ENCODE peak calls at places on chromosomes 16 and 17, in nine cellular contexts. V, B, X, L, J, T, U, N and Y are unnamed samples.
A peak's percentile ranks its signal among the peaks of the same experiment; 100 is the strongest.

GRCh38 chr16:66517586-66518263 is 32.2 kb downstream of the TK2 start:
- DNase-seq in V (no peak), X (no peak), U (no peak), N (no peak), T (no peak), L (peak; percentile 36), J (no peak), B (no peak), Y (no peak)

GRCh38 chr16:383326-384020 is 1.7 kb upstream of the PGAP6 start:
- DNase-seq in V (no peak), J (no peak), X (no peak), B (no peak), L (peak; percentile 93), N (peak; percentile 91), U (no peak), T (no peak), Y (peak; percentile 46)

GRCh38 chr16:46690281-46691178 is 1.1 kb downstream of the ORC6 start:
- DNase-seq in B (no peak), L (peak; percentile 52), N (no peak), T (no peak), J (no peak), X (peak; percentile 39), V (no peak), U (no peak), Y (no peak)

GRCh38 chr17:69857412-69857835 is 217.6 kb upstream of the KCNJ16 start:
- DNase-seq in B (no peak), U (no peak), L (no peak), N (no peak), T (no peak), X (peak; percentile 91), J (no peak), V (no peak), Y (no peak)

GRCh38 chr17:69501591-69502468 is 87.3 kb downstream of the MAP2K6 start:
- DNase-seq in U (peak; percentile 30), B (peak; percentile 22), L (peak; percentile 78), T (no peak), N (peak; percentile 59), X (peak; percentile 81), V (peak; percentile 44), J (peak; percentile 20), Y (no peak)

GRCh38 chr16:77059441-77059840 is 131.5 kb upstream of the MON1B start:
- DNase-seq in L (no peak), N (no peak), V (no peak), J (no peak), B (no peak), U (no peak), X (no peak), T (no peak), Y (no peak)

GRCh38 chr16:82979406-82980111 is 352.8 kb downstream of the CDH13 start:
- DNase-seq in J (no peak), V (no peak), X (peak; percentile 16), L (no peak), U (no peak), N (no peak), T (no peak), B (no peak), Y (no peak)

GRCh38 chr16:66619036-66619435 is 14.5 kb downstream of the CMTM3 start:
- DNase-seq in L (no peak), X (peak; percentile 87), J (no peak), T (no peak), B (no peak), U (no peak), V (no peak), N (no peak), Y (no peak)

GRCh38 chr17:76161113-76161512 is 20.1 kb upstream of the FOXJ1 start:
- DNase-seq in N (no peak), J (no peak), L (no peak), V (no peak), U (peak; percentile 28), B (no peak), T (no peak), X (no peak), Y (no peak)

GRCh38 chr17:5226940-5227878 is 7.5 kb downstream of the SCIMP start:
- DNase-seq in N (no peak), J (no peak), L (no peak), T (peak; percentile 39), B (no peak), X (no peak), V (peak; percentile 63), U (no peak), Y (no peak)

GRCh38 chr16:80167657-80168056 is 373.1 kb upstream of the DYNLRB2 start:
- DNase-seq in J (no peak), T (no peak), N (peak; percentile 66), V (no peak), L (no peak), U (no peak), X (peak; percentile 37), B (no peak), Y (no peak)

GRCh38 chr17:44916781-44917241 is 1.5 kb upstream of the GFAP start:
- DNase-seq in V (no peak), U (no peak), N (peak; percentile 93), T (no peak), L (peak; percentile 52), X (peak; percentile 58), B (peak; percentile 70), J (peak; percentile 53), Y (no peak)

GRCh38 chr17:36591434-36592315 is at the start of gene DHRS11:
- DNase-seq in L (peak; percentile 98), B (peak; percentile 84), V (peak; percentile 83), X (peak; percentile 64), N (peak; percentile 86), T (peak; percentile 69), J (peak; percentile 83), U (peak; percentile 68), Y (peak; percentile 71)
- TF ChIP-seq CTCF in L (no peak), B (no peak), V (no peak), X (no peak), N (peak; percentile 12), T (no peak), J (no peak), U (no peak), Y (no peak)

DNA sequence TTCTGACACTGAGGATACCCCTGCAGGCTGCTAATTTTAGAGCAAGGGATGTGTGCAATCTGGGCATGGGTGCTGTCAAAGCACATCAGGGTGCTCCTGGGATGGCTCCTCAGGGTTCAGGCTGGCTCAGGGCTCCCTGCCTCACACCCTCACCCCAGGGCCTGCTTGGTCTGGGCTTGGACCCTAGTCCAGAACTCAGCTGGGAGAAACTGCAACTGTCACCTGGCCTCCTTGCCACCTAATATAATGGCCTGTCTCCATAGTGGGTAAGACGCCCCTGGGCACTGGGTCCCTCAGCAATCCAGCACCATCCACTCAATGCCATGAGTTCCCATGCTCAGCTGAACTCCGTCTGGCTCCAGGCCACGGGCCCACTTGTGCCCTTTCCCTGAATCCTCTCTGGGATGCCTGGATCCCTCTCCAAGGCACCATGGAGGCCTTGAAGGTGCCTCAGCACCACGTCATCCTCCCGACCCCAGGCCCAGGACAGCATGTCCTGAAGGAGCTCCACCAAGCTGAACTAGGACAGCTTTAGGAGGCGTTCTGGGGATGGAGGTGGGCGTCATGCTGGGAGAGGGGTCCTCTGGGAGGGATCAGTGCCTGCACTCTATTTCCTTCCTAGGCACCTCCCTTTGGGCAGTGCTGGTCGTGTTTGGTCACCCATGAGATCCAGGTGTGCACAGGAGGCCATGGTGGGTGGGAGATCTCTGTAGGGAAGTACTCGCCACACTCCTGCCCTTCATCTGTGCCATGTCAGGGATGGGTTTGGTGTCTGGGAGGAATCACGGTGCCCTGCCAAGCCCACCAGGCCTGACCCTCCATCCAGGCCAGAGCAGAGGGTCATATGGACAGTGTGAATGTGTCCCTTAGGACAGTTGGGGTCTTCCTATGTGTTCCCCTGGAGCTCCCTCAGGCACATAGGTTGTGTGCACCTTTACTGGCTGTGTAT is 1688.4 kb downstream of the TP53TG3F start:
- DNase-seq in T (no peak), N (no peak), V (no peak), U (no peak), J (no peak), B (no peak), L (no peak), X (no peak), Y (no peak)
- H3K9me3 ChIP-seq in T (no peaks in the 10 kb centered on the region), N (no peaks in the 10 kb centered on the region), V (peaks cover 53% of the 10 kb centered on the region), U (peaks cover 81% of the 10 kb centered on the region), J (no peaks in the 10 kb centered on the region), B (peaks cover 46% of the 10 kb centered on the region), L (peaks cover 71% of the 10 kb centered on the region), X (no peaks in the 10 kb centered on the region), Y (peaks cover 35% of the 10 kb centered on the region)

GRCh38 chr16:85566502-85567100 is 46.5 kb upstream of the GSE1 start:
- DNase-seq in U (no peak), L (peak; percentile 88), B (no peak), T (no peak), X (no peak), J (no peak), N (no peak), V (no peak), Y (no peak)
- TF ChIP-seq CTCF in U (no peak), L (peak; percentile 73), B (no peak), T (no peak), X (no peak), J (no peak), N (no peak), V (no peak), Y (no peak)

GRCh38 chr16:75745823-75746222 is 19.5 kb upstream of the CPHXL start:
- DNase-seq in N (no peak), B (no peak), V (no peak), L (no peak), U (no peak), J (no peak), X (no peak), T (no peak), Y (no peak)
- H3K9me3 ChIP-seq in N (no peaks in the 10 kb centered on the region), B (peaks cover 21% of the 10 kb centered on the region), V (peaks cover 2% of the 10 kb centered on the region), L (peaks cover 58% of the 10 kb centered on the region), U (peaks cover 16% of the 10 kb centered on the region), J (no peaks in the 10 kb centered on the region), X (no peaks in the 10 kb centered on the region), T (no peaks in the 10 kb centered on the region), Y (peaks cover 6% of the 10 kb centered on the region)

GRCh38 chr16:84329849-84330684 is 35.4 kb downstream of the WFDC1 start:
- DNase-seq in X (no peak), L (peak; percentile 38), U (no peak), V (no peak), N (no peak), B (no peak), T (no peak), J (no peak), Y (no peak)
- TF ChIP-seq CTCF in X (no peak), L (no peak), U (no peak), V (no peak), N (no peak), B (no peak), T (no peak), J (no peak), Y (no peak)

GRCh38 chr17:82948081-82948511 is 108.3 kb upstream of the ZNF750 start:
- DNase-seq in T (no peak), J (peak; percentile 7), L (no peak), U (no peak), X (no peak), V (no peak), B (no peak), N (no peak), Y (no peak)
- H3K9me3 ChIP-seq in T (peaks cover 13% of the 10 kb centered on the region), J (no peaks in the 10 kb centered on the region), L (peaks cover 98% of the 10 kb centered on the region), U (peaks cover 72% of the 10 kb centered on the region), X (no peaks in the 10 kb centered on the region), V (peaks cover 14% of the 10 kb centered on the region), B (peaks cover 84% of the 10 kb centered on the region), N (no peaks in the 10 kb centered on the region), Y (peaks cover 31% of the 10 kb centered on the region)

DNA sequence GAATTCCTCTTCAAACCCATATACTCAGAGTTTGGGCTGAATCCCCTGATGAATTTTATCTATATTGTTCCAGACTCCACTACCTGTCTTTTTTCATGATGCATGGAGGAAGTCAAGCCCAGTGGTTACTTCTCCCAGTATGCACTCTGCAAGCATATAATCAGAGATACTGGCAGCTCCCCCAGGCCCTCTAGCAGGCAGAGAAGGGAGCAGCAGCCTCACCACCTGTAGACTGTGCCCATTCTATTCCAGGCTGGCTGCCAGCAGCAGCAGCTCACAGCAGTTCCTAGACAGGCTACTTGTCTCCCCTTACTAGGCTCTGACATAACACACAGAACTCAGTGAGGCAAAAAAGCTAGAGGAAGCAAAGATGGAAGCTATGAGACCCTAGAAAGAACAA is 3.4 kb downstream of the MKS1 start:
- DNase-seq in J (no peak), T (no peak), B (no peak), X (no peak), U (no peak), L (peak; percentile 67), V (no peak), N (no peak), Y (no peak)
- TF ChIP-seq CTCF in J (no peak), T (no peak), B (no peak), X (no peak), U (no peak), L (no peak), V (no peak), N (no peak), Y (no peak)